ENCODE peak calls at places on chromosomes 3 and 15, in seven cellular contexts. I is NCI-H1092 treated with DMSO at 0.1 percent for 48 hours; F is activated T-helper 1 cell treated with anti-CD3 and anti-CD28 coated beads, Interleukin-12 subunit alpha, Interleukin-12 subunit beta, Interleukin-2, Interleukin-4 antibody, amounts not matched to agents 30 ng/mL and 10 ng/mL and 1 ng/mL, durations not matched to agents 14 hours and 24 hours and 36 hours; X is ovary; T is NCI-H2171 treated with DMSO at 0.1 percent for 48 hours; L is activated CD8-positive, alpha-beta memory T cell treated with anti-CD3 and anti-CD28 coated beads, Interleukin-2, amount 50 U/mL, for 48 hours; R is T-helper 1 cell. J is an unnamed sample.

GRCh38 chr15:42012241-42012640 is 8.6 kb downstream of the PLA2G4E start:
- DNase-seq in I (no peak), F (no peak), X (no peak), T (no peak), L (no peak), R (no peak), J (no peak)

GRCh38 chr3:180979949-180980348 is 9.6 kb downstream of the DNAJC19 start:
- DNase-seq in I (no peak), F (no peak), X (no peak), T (no peak), L (no peak), R (no peak), J (no peak)

GRCh38 chr3:128804017-128804816 is 75.2 kb upstream of the ACAD9 start:
- DNase-seq in I (no peak), F (peak; percentile 77), X (no peak), T (no peak), L (no peak), R (peak; percentile 42), J (no peak)

GRCh38 chr15:57881361-57881760 is 174.8 kb downstream of the POLR2M start:
- DNase-seq in I (no peak), F (no peak), X (no peak), T (no peak), L (no peak), R (no peak), J (no peak)

GRCh38 chr3:63920001-63920400 is 7.8 kb upstream of the SCAANT1 start:
- DNase-seq in I (no peak), F (no peak), X (no peak), T (no peak), L (no peak), R (no peak), J (no peak)

GRCh38 chr3:73623996-73624362 is 762 bp downstream of the PDZRN3 start:
- DNase-seq in I (peak; percentile 45), F (no peak), X (peak; percentile 56), T (no peak), L (no peak), R (no peak), J (peak; percentile 80)

GRCh38 chr15:39495871-39496459 is 84.9 kb upstream of the THBS1 start:
- DNase-seq in I (no peak), F (no peak), X (no peak), T (no peak), L (no peak), R (no peak), J (no peak)

GRCh38 chr3:195870442-195870841 is 37.9 kb downstream of the TNK2 start:
- DNase-seq in I (no peak), F (no peak), X (no peak), T (no peak), L (no peak), R (no peak), J (no peak)

GRCh38 chr15:98954411-98954810 is 53.2 kb downstream of the PGPEP1L start:
- DNase-seq in I (peak; percentile 21), F (no peak), X (peak; percentile 69), T (no peak), L (no peak), R (no peak), J (no peak)

GRCh38 chr3:87191175-87191574 is 35.9 kb upstream of the CHMP2B start:
- DNase-seq in I (no peak), F (no peak), X (no peak), T (peak; percentile 58), L (no peak), R (no peak), J (no peak)

GRCh38 chr3:134796313-134797079 is 1.4 kb downstream of the EPHB1 start:
- DNase-seq in I (peak; percentile 36), F (no peak), X (no peak), T (peak; percentile 48), L (no peak), R (no peak), J (peak; percentile 80)

GRCh38 chr3:136671921-136672320 is 80.3 kb downstream of the STAG1 start:
- DNase-seq in I (no peak), F (no peak), X (no peak), T (no peak), L (no peak), R (no peak), J (no peak)

GRCh38 chr15:60389261-60390077 is 8.3 kb downstream of the ANXA2 start:
- DNase-seq in I (no peak), F (peak; percentile 60), X (no peak), T (no peak), L (no peak), R (peak; percentile 12), J (no peak)

GRCh38 chr3:18645603-18646002 is 220.5 kb upstream of the SATB1 start:
- DNase-seq in I (no peak), F (no peak), X (no peak), T (no peak), L (peak; percentile 69), R (no peak), J (no peak)

GRCh38 chr15:58348095-58348812 is 83.5 kb upstream of the LIPC start:
- DNase-seq in I (peak; percentile 50), F (no peak), X (no peak), T (peak; percentile 95), L (no peak), R (no peak), J (no peak)

GRCh38 chr15:80779658-80780415 is 667 bp downstream of the CEMIP start:
- DNase-seq in I (peak; percentile 31), F (no peak), X (no peak), T (peak; percentile 65), L (no peak), R (no peak), J (peak; percentile 55)

GRCh38 chr3:188578579-188579363 is 424.8 kb downstream of the LPP start:
- DNase-seq in I (peak; percentile 23), F (no peak), X (peak; percentile 80), T (no peak), L (peak; percentile 57), R (no peak), J (no peak)

GRCh38 chr3:172085557-172085895 is 46.1 kb downstream of the FNDC3B start:
- DNase-seq in I (no peak), F (no peak), X (no peak), T (no peak), L (no peak), R (no peak), J (no peak)

GRCh38 chr3:120450261-120450913 is 405 bp downstream of the FSTL1 start:
- DNase-seq in I (no peak), F (no peak), X (peak; percentile 56), T (peak; percentile 53), L (peak; percentile 59), R (no peak), J (peak; percentile 70)

GRCh38 chr15:59367022-59367451 is 5.6 kb downstream of the MYO1E start:
- DNase-seq in I (no peak), F (no peak), X (no peak), T (no peak), L (no peak), R (no peak), J (no peak)

GRCh38 chr3:64539451-64540196 is 148.2 kb downstream of the ADAMTS9 start:
- DNase-seq in I (peak; percentile 5), F (no peak), X (peak; percentile 69), T (no peak), L (no peak), R (no peak), J (no peak)

J was measured in ecto neural progenitor cell.